ENCODE peak calls at places on chromosome 3, in ten cellular contexts. S is psoas muscle, G is left ventricle myocardium superior, V is HEK293T, A is dorsolateral prefrontal cortex, W is neuronal stem cell, Y is endothelial cell, N is iris pigment epithelial cell, H is HTR-8/SVneo, X is SW480. O is an unnamed sample.

GRCh38 chr3:82293867-82294266 is 532.4 kb upstream of the GBE1 start:
- DNase-seq in S (no peak), G (no peak), V (no peak), A (no peak), W (no peak), Y (no peak), N (no peak), H (no peak), X (no peak), O (no peak)

GRCh38 chr3:149368201-149368849 is 9.1 kb downstream of the TM4SF1 start:
- DNase-seq in S (no peak), G (no peak), V (no peak), A (no peak), W (no peak), Y (no peak), N (no peak), H (no peak), X (no peak), O (peak)

GRCh38 chr3:134036291-134036690 is 6.6 kb upstream of the SLCO2A1 start:
- DNase-seq in S (no peak), G (no peak), V (no peak), A (no peak), W (no peak), Y (no peak), N (no peak), H (no peak), X (no peak), O (no peak)

GRCh38 chr3:138935864-138936762 is 10.8 kb downstream of the FOXL2 start:
- DNase-seq in S (peak), G (peak), V (peak), A (no peak), W (peak), Y (peak), N (peak), H (peak), X (peak), O (peak)

GRCh38 chr3:192719964-192720363 is 7.4 kb downstream of the FGF12 start:
- DNase-seq in S (no peak), G (no peak), V (no peak), A (no peak), W (no peak), Y (no peak), N (no peak), H (no peak), X (no peak), O (no peak)

GRCh38 chr3:184769771-184770170 is 42.2 kb upstream of the VPS8 start:
- DNase-seq in S (no peak), G (no peak), V (no peak), A (no peak), W (no peak), Y (no peak), N (no peak), H (no peak), X (no peak), O (peak)

GRCh38 chr3:183085634-183086390 is 13.5 kb downstream of the MCCC1 start:
- DNase-seq in S (no peak), G (no peak), V (peak), A (no peak), W (peak), Y (peak), N (peak), H (peak), X (no peak), O (peak)

GRCh38 chr3:8864570-8865350 is 95.3 kb upstream of the OXTR start:
- DNase-seq in S (no peak), G (no peak), V (no peak), A (no peak), W (no peak), Y (no peak), N (no peak), H (no peak), X (no peak), O (no peak)

GRCh38 chr3:16066975-16067374 is 107.5 kb upstream of the GALNT15 start:
- DNase-seq in S (no peak), G (no peak), V (no peak), A (no peak), W (no peak), Y (no peak), N (peak), H (no peak), X (no peak), O (no peak)

GRCh38 chr3:140845878-140846277 is 95.8 kb upstream of the SLC25A36 start:
- DNase-seq in S (no peak), G (no peak), V (no peak), A (no peak), W (no peak), Y (no peak), N (no peak), H (no peak), X (no peak), O (peak)

GRCh38 chr3:187136936-187137335 is 2.4 kb downstream of the RPL39L start:
- DNase-seq in S (no peak), G (no peak), V (no peak), A (no peak), W (no peak), Y (no peak), N (peak), H (no peak), X (no peak), O (peak)

GRCh38 chr3:172815857-172816256 is 65.3 kb downstream of the ECT2 start:
- DNase-seq in S (no peak), G (no peak), V (no peak), A (no peak), W (no peak), Y (no peak), N (no peak), H (no peak), X (no peak), O (no peak)

GRCh38 chr3:172272699-172273098 is 175.6 kb downstream of the GHSR start:
- DNase-seq in S (no peak), G (no peak), V (no peak), A (no peak), W (no peak), Y (no peak), N (peak), H (no peak), X (no peak), O (no peak)

GRCh38 chr3:39180183-39180545 is 12.2 kb downstream of the XIRP1 start:
- DNase-seq in S (no peak), G (no peak), V (no peak), A (no peak), W (no peak), Y (no peak), N (no peak), H (no peak), X (no peak), O (peak)

GRCh38 chr3:46301122-46301835 is 52.6 kb upstream of the CCR2 start:
- DNase-seq in S (no peak), G (no peak), V (no peak), A (no peak), W (no peak), Y (no peak), N (no peak), H (no peak), X (no peak), O (no peak)

GRCh38 chr3:123188058-123188457 is 13.7 kb upstream of the SEC22A start:
- DNase-seq in S (no peak), G (no peak), V (no peak), A (no peak), W (no peak), Y (no peak), N (peak), H (no peak), X (no peak), O (no peak)

GRCh38 chr3:51984269-51984647 is 923 bp downstream of the ACY1 start:
- DNase-seq in S (no peak), G (no peak), V (no peak), A (no peak), W (no peak), Y (no peak), N (no peak), H (no peak), X (no peak), O (no peak)

GRCh38 chr3:134854285-134854684 is 59.2 kb downstream of the EPHB1 start:
- DNase-seq in S (no peak), G (no peak), V (no peak), A (no peak), W (no peak), Y (no peak), N (no peak), H (no peak), X (no peak), O (no peak)

GRCh38 chr3:45011756-45012441 is 14.2 kb upstream of the CLEC3B start:
- DNase-seq in S (peak), G (peak), V (no peak), A (no peak), W (no peak), Y (no peak), N (peak), H (peak), X (no peak), O (no peak)

GRCh38 chr3:1195922-1196321 is 103.1 kb downstream of the CNTN6 start:
- DNase-seq in S (no peak), G (no peak), V (no peak), A (no peak), W (no peak), Y (no peak), N (peak), H (no peak), X (no peak), O (no peak)

GRCh38 chr3:119673875-119674274 is 3.3 kb downstream of the COX17 start:
- DNase-seq in S (no peak), G (peak), V (no peak), A (no peak), W (no peak), Y (no peak), N (no peak), H (no peak), X (no peak), O (no peak)

O was measured in DMS53.